ENCODE peak calls at places on chromosomes 2 and 18, in ten cellular contexts. C, A, S, L, E, N, F, B, I and V are unnamed samples.

GRCh38 chr2:42897386-42897785 is 105.0 kb upstream of the HAAO start:
- DNase-seq in N (no peak), C (no peak), E (no peak), S (no peak), A (no peak), L (no peak), I (no peak), F (no peak), B (no peak), V (no peak)

GRCh38 chr2:111534816-111535803 is 348.9 kb downstream of the ANAPC1 start:
- DNase-seq in L (peak; percentile 38), I (peak; percentile 12), N (peak; percentile 3), S (no peak), C (no peak), A (no peak), F (peak; percentile 74), B (no peak), E (no peak), V (no peak)

GRCh38 chr2:40625849-40626248 is 174.0 kb upstream of the SLC8A1 start:
- DNase-seq in B (no peak), L (no peak), F (peak; percentile 75), N (no peak), I (no peak), C (no peak), E (no peak), A (no peak), S (no peak), V (no peak)

GRCh38 chr2:36389081-36389480 is 33.5 kb downstream of the CRIM1 start:
- DNase-seq in C (peak; percentile 55), I (no peak), S (no peak), A (no peak), L (no peak), B (no peak), F (peak; percentile 75), N (no peak), E (no peak), V (no peak)

GRCh38 chr18:55522011-55522410 is 66.0 kb downstream of the TCF4 start:
- DNase-seq in B (peak; percentile 37), S (no peak), F (no peak), I (peak; percentile 20), A (no peak), C (peak; percentile 14), E (no peak), L (peak; percentile 18), N (peak; percentile 36), V (no peak)

GRCh38 chr2:3677436-3677835 is 19.4 kb downstream of the ALLC start:
- DNase-seq in F (no peak), B (no peak), L (no peak), C (no peak), S (peak; percentile 36), A (no peak), I (no peak), N (no peak), E (no peak), V (no peak)

GRCh38 chr2:39676342-39676741 is 10.6 kb downstream of the TMEM178A start:
- DNase-seq in N (no peak), S (no peak), E (no peak), L (no peak), F (no peak), I (no peak), B (no peak), C (no peak), A (no peak), V (no peak)

GRCh38 chr2:174027956-174028355 is 62.8 kb upstream of the SP3 start:
- DNase-seq in N (no peak), E (peak; percentile 48), L (no peak), I (no peak), A (no peak), B (no peak), C (no peak), F (no peak), S (no peak), V (no peak)

GRCh38 chr2:95314964-95315611 is 17.9 kb downstream of the KCNIP3 start:
- DNase-seq in B (no peak), N (peak; percentile 67), C (peak; percentile 52), I (peak; percentile 78), S (no peak), F (peak; percentile 60), A (peak; percentile 42), L (peak; percentile 59), E (no peak), V (no peak)

GRCh38 chr18:56298935-56299334 is 339.5 kb downstream of the TXNL1 start:
- DNase-seq in I (peak; percentile 60), C (peak; percentile 80), E (no peak), N (no peak), B (no peak), F (peak; percentile 75), L (no peak), S (no peak), A (no peak), V (no peak)

GRCh38 chr2:234556848-234557573 is 60.1 kb upstream of the ARL4C start:
- DNase-seq in F (peak; percentile 47), A (no peak), I (peak; percentile 24), L (no peak), N (no peak), S (no peak), C (peak; percentile 42), B (no peak), E (no peak), V (no peak)

GRCh38 chr2:46431481-46432235 is 47.7 kb upstream of the TMEM247 start:
- DNase-seq in C (no peak), S (no peak), B (no peak), I (no peak), A (no peak), E (no peak), F (peak; percentile 54), L (no peak), N (no peak), V (no peak)

GRCh38 chr18:54843302-54843701 is 15.0 kb downstream of the RAB27B start:
- DNase-seq in B (no peak), S (no peak), E (no peak), I (no peak), F (peak; percentile 20), C (no peak), L (no peak), A (no peak), N (no peak), V (no peak)